ENCODE peak calls at places on chromosome 7, in ten cellular contexts. F is pancreas, C is psoas muscle, P is astrocyte of the spinal cord, N is brain microvascular endothelial cell, M is fibroblast of lung, D is fibroblast of pulmonary artery, Z is fibroblast of villous mesenchyme, K is coronary artery, B is heart left ventricle. S is an unnamed sample.

GRCh38 chr7:56106108-56107073 is at the start of gene CHCHD2:
- DNase-seq in C (peak), M (peak), N (peak), P (peak), F (peak), B (peak), Z (peak), D (peak), K (peak), S (peak)

GRCh38 chr7:152706465-152706864 is 30.5 kb upstream of the XRCC2 start:
- DNase-seq in M (no peak), P (no peak), N (no peak), Z (peak), F (no peak), K (no peak), B (no peak), D (no peak), C (no peak), S (no peak)

GRCh38 chr7:76225379-76225778 is 23.7 kb downstream of the SRRM3 start:
- DNase-seq in B (peak), C (no peak), Z (peak), F (no peak), P (peak), M (peak), D (peak), K (no peak), N (no peak), S (no peak)

GRCh38 chr7:129225206-129225930 is 538 bp downstream of the AHCYL2 start:
- DNase-seq in N (peak), M (peak), F (peak), Z (peak), P (peak), K (peak), C (peak), D (peak), B (peak), S (no peak)

GRCh38 chr7:69868921-69869320 is 270.6 kb downstream of the AUTS2 start:
- DNase-seq in P (no peak), D (no peak), M (no peak), N (no peak), Z (no peak), C (no peak), B (no peak), K (no peak), F (no peak), S (no peak)

GRCh38 chr7:16421333-16422099 is at the start of gene CRPPA:
- DNase-seq in N (no peak), K (no peak), P (peak), D (peak), B (peak), C (peak), Z (no peak), M (peak), F (peak), S (no peak)

GRCh38 chr7:118186491-118186890 is 2.5 kb downstream of the LSM8 start:
- DNase-seq in N (no peak), M (peak), F (no peak), B (no peak), C (no peak), D (no peak), P (no peak), K (no peak), Z (no peak), S (no peak)

GRCh38 chr7:136333636-136334035 is 356.5 kb upstream of the MTPN start:
- DNase-seq in K (no peak), C (no peak), F (no peak), P (no peak), Z (no peak), M (no peak), N (no peak), D (no peak), B (no peak), S (no peak)

GRCh38 chr7:116426428-116427156 is 72.9 kb upstream of the CAV2 start:
- DNase-seq in Z (peak), K (no peak), B (no peak), C (no peak), D (peak), N (peak), M (peak), P (peak), F (no peak), S (peak)

GRCh38 chr7:71034243-71034642 is 97.7 kb upstream of the GALNT17 start:
- DNase-seq in D (no peak), B (no peak), Z (no peak), P (no peak), K (no peak), M (no peak), C (no peak), F (no peak), N (no peak), S (no peak)

GRCh38 chr7:13851756-13852155 is 137.7 kb downstream of the ETV1 start:
- DNase-seq in B (no peak), D (peak), M (peak), K (no peak), C (no peak), F (no peak), Z (peak), N (peak), P (peak), S (no peak)

GRCh38 chr7:102236592-102237287 is 49.9 kb upstream of the SH2B2 start:
- DNase-seq in F (peak), N (peak), P (peak), M (peak), Z (peak), B (peak), K (no peak), D (peak), C (peak), S (peak)

GRCh38 chr7:154371424-154371823 is 319.2 kb downstream of the DPP6 start:
- DNase-seq in F (no peak), Z (no peak), K (no peak), N (no peak), C (no peak), D (no peak), B (no peak), P (no peak), M (no peak), S (no peak)

GRCh38 chr7:74272305-74273038 is 16.7 kb upstream of the CLIP2 start:
- DNase-seq in F (no peak), P (peak), C (peak), Z (peak), M (peak), K (peak), B (peak), N (peak), D (peak), S (peak)

GRCh38 chr7:106041140-106041717 is 70.9 kb downstream of the SYPL1 start:
- DNase-seq in F (no peak), C (no peak), N (peak), D (peak), P (peak), K (no peak), Z (peak), B (no peak), M (peak), S (no peak)

GRCh38 chr7:6575246-6576023 is 1.8 kb upstream of the ZDHHC4 start:
- DNase-seq in N (no peak), P (no peak), F (no peak), Z (no peak), K (no peak), M (no peak), D (no peak), B (no peak), C (no peak), S (no peak)

GRCh38 chr7:43716598-43716997 is 12.7 kb downstream of the COA1 start:
- DNase-seq in K (no peak), P (no peak), Z (no peak), F (no peak), C (no peak), B (no peak), N (no peak), D (no peak), M (no peak), S (no peak)

GRCh38 chr7:42549212-42549611 is 312.2 kb upstream of the GLI3 start:
- DNase-seq in P (no peak), M (no peak), B (no peak), K (no peak), Z (no peak), F (no peak), C (no peak), N (no peak), D (no peak), S (no peak)

GRCh38 chr7:40887099-40887498 is 752.3 kb downstream of the SUGCT start:
- DNase-seq in Z (no peak), B (no peak), P (peak), M (peak), D (peak), F (no peak), N (peak), C (no peak), K (no peak), S (no peak)

GRCh38 chr7:140646931-140647647 is 6.5 kb upstream of the DENND2A start:
- DNase-seq in D (peak), C (peak), N (no peak), M (no peak), B (no peak), P (peak), K (no peak), Z (peak), F (peak), S (no peak)

GRCh38 chr7:122914812-122915211 is 28.6 kb upstream of the CADPS2 start:
- DNase-seq in K (no peak), N (no peak), P (no peak), M (no peak), F (no peak), D (no peak), C (no peak), Z (no peak), B (no peak), S (no peak)

GRCh38 chr7:25802473-25802872 is 349.5 kb upstream of the NFE2L3 start:
- DNase-seq in F (no peak), K (no peak), M (no peak), P (no peak), Z (no peak), B (no peak), D (no peak), C (no peak), N (no peak), S (no peak)

GRCh38 chr7:26143298-26144044 is 8.5 kb upstream of the NFE2L3 start:
- DNase-seq in D (peak), K (no peak), B (no peak), N (no peak), Z (peak), M (peak), F (no peak), C (no peak), P (no peak), S (no peak)

GRCh38 chr7:124724516-124725192 is 40.9 kb downstream of the GPR37 start:
- DNase-seq in K (no peak), M (no peak), N (no peak), F (no peak), C (no peak), B (no peak), D (no peak), Z (no peak), P (no peak), S (no peak)

GRCh38 chr7:107446531-107446930 is 23.3 kb upstream of the GPR22 start:
- DNase-seq in F (no peak), B (no peak), C (no peak), M (peak), D (peak), Z (no peak), N (peak), P (peak), K (no peak), S (no peak)

GRCh38 chr7:93171606-93172226 is 23.5 kb upstream of the SAMD9L start:
- DNase-seq in P (no peak), F (no peak), K (no peak), D (no peak), N (no peak), Z (no peak), M (peak), B (no peak), C (no peak), S (no peak)

GRCh38 chr7:93178213-93178612 is 30.0 kb upstream of the SAMD9L start:
- DNase-seq in D (peak), K (no peak), B (no peak), Z (no peak), F (no peak), M (no peak), P (no peak), C (no peak), N (no peak), S (no peak)

GRCh38 chr7:93172683-93173082 is 24.5 kb upstream of the SAMD9L start:
- DNase-seq in N (no peak), C (no peak), B (no peak), D (no peak), F (no peak), M (no peak), K (no peak), P (no peak), Z (no peak), S (no peak)

GRCh38 chr7:93176961-93177580 is 28.9 kb upstream of the SAMD9L start:
- DNase-seq in Z (no peak), B (no peak), M (no peak), P (no peak), D (no peak), N (no peak), C (no peak), F (no peak), K (no peak), S (no peak)

DNA sequence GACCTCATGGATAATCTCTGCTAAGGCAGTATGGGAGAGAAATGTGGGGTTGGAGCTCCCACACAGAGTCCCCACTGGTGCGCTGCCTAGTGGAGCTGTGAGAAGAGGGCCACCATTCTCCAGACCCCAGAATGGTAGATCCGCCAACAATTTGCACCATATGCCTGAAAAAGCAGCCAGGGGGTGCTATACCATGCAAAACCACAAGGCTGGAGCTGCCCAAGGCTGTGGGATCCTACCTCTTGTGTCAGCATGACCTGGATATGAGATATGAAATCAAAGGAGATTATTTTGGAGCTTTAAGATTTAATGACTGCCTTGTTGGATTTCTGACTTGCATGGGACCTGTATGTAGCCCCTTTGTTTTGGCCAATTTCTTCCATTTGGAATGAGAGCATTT is 27.0 kb upstream of the SAMD9L start:
- DNase-seq in B (no peak), P (no peak), M (no peak), N (no peak), F (no peak), Z (no peak), K (no peak), C (no peak), D (no peak), S (no peak)
- TF ChIP-seq CTCF in B (no peak), P (no peak), M (no peak), N (no peak), F (no peak), Z (no peak), K (no peak), C (no peak), D (no peak), S (no peak)

GRCh38 chr7:96076350-96076707 is 245.6 kb downstream of the SLC25A13 start:
- DNase-seq in N (no peak), K (no peak), M (no peak), Z (no peak), F (no peak), B (no peak), P (no peak), C (no peak), D (no peak), S (no peak)
- H3K4me3 ChIP-seq in N (peak), K (peak), M (peak), Z (peak), F (no peak), B (peak), P (peak), C (peak), D (peak), S (peak)

GRCh38 chr7:48035967-48036478 is 680 bp downstream of the C7orf57 start:
- DNase-seq in Z (peak), P (peak), D (peak), F (peak), M (peak), N (peak), K (no peak), C (peak), B (no peak), S (no peak)

GRCh38 chr7:48033922-48034321 is 1.4 kb upstream of the C7orf57 start:
- DNase-seq in M (no peak), Z (no peak), B (no peak), F (no peak), D (no peak), C (no peak), P (no peak), K (no peak), N (no peak), S (no peak)

GRCh38 chr7:48031111-48031510 is 2.2 kb upstream of the SUN3 start:
- DNase-seq in M (no peak), B (no peak), C (no peak), D (no peak), K (no peak), F (no peak), N (no peak), P (no peak), Z (peak), S (no peak)

GRCh38 chr7:48038815-48039496 is 3.6 kb downstream of the C7orf57 start:
- DNase-seq in F (no peak), N (no peak), M (no peak), P (no peak), C (no peak), K (no peak), D (no peak), Z (no peak), B (no peak), S (no peak)

DNA sequence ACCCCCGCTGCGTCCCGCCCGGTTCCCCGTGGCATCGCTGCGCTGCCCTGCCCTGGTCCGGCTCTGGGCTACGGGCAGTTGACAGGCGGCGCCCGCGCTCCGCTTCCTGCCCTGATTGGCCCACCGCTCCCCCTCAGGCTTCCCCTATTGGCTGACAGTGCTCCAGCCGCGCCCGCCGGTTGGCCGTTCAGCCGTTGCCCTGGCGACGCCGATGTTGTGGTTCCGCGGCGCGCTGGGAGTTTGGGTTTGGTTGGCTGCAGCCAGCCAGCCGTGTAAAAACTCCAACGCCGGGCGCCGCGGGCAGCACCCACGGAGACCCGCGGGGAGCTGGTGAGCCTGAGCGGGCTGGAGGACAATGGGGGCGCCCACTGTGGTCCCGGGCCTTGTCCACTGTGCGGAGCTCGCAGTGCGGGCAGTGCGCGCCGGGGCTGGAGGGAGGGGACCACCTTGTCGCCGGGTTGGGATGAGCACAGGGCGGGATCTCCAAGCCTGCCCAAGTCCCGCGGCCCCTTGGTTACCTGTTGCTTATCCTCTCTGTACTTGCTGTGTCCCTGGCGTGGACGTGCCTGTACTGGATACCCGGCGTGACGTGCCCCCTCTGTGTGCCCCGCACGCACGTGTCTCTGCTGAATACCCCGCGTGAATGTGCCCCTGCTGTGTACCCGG is at the start of gene C7orf57:
- DNase-seq in K (peak), C (peak), F (peak), D (peak), M (peak), N (peak), P (peak), Z (peak), B (peak), S (peak)
- TF ChIP-seq CTCF in K (no peak), C (peak), F (no peak), D (no peak), M (no peak), N (no peak), P (peak), Z (no peak), B (peak), S (no peak)

DNA sequence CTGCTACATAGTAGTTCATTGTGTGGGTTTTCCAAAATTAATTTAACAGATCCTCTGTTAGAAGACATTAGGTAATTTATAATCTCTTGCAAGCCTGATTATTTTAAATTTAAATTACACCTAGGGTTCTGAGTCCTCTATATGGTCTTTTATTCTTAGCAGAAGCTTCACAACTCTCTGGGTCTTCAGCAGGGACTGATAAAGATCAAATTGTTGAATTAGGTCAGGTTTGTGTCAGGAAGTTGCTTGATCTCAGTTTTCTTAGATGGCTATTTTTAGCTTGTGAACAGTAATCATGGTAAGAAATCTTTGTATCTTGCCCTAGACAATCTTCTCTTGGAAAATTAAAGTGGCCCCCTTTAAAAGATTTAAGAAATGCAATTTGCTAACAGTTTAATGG is 183.1 kb upstream of the HDAC9 start:
- DNase-seq in Z (no peak), M (no peak), D (no peak), C (no peak), B (no peak), F (no peak), N (no peak), P (no peak), K (no peak), S (no peak)
- H3K4me3 ChIP-seq in Z (no peak), M (no peak), D (no peak), C (no peak), B (no peak), F (no peak), N (no peak), P (no peak), K (no peak), S (no peak)

GRCh38 chr7:134014935-134015334 is 112.2 kb upstream of the LRGUK start:
- DNase-seq in Z (no peak), C (no peak), D (no peak), P (no peak), N (no peak), K (no peak), F (no peak), M (no peak), B (no peak), S (no peak)

GRCh38 chr7:134018321-134018720 is 108.8 kb upstream of the LRGUK start:
- DNase-seq in C (no peak), D (no peak), B (no peak), K (no peak), M (no peak), P (no peak), N (no peak), Z (no peak), F (no peak), S (no peak)

GRCh38 chr7:134016942-134017303 is 110.2 kb upstream of the LRGUK start:
- DNase-seq in C (no peak), M (no peak), B (no peak), Z (no peak), D (no peak), K (no peak), P (no peak), N (no peak), F (no peak), S (no peak)

GRCh38 chr7:134019251-134019650 is 107.9 kb upstream of the LRGUK start:
- DNase-seq in C (no peak), P (no peak), Z (no peak), K (no peak), D (no peak), F (no peak), B (no peak), M (no peak), N (no peak), S (no peak)

DNA sequence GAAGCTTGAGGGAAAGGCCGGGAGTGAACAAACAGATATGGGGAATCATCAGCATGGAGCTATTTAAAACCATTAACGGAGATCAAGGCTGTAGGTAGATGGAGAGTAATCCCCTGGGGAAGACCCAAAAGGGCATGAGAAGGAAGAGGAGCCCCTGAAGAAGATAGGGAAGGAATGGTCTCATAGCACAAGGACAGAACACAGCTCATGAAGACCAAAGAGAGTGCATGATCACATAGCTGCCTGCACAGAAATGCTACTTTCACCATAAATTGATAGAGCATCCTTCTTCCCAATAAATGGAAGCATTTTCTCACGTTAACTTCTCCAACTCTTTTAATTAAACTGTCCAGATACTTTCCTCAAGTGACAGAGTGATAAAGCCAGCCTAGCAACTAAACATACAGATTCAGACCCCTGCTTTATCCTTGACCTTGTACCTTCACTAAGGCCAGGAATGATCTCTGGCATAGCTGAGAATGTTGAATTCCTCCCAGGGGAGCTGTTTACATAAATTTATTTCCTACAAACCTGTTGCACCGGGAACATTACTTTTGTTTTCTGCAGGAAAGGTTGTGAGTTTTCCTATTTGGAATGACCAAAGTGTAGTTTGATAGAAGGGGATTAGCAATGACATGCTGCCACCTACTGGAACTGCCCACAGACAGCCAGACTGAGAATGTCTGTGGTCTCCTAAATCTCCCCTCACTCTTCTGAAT is 110.8 kb upstream of the LRGUK start:
- DNase-seq in K (no peak), F (no peak), N (peak), C (no peak), M (peak), Z (peak), B (peak), D (peak), P (peak), S (no peak)
- TF ChIP-seq CTCF in K (no peak), F (no peak), N (peak), C (peak), M (peak), Z (peak), B (peak), D (peak), P (peak), S (peak)

GRCh38 chr7:150665075-150665794 is 20.3 kb upstream of the GIMAP2 start:
- DNase-seq in M (no peak), B (no peak), C (no peak), P (no peak), Z (no peak), D (no peak), F (no peak), K (no peak), N (no peak), S (no peak)
- H3K4me3 ChIP-seq in M (no peak), B (no peak), C (no peak), P (no peak), Z (no peak), D (no peak), F (no peak), K (no peak), N (no peak), S (no peak)